ENCODE peak calls at places on chromosomes 3 and 15, in six cellular contexts. P, L, C, N, I and A are unnamed samples.

GRCh38 chr3:177057768-177058167 is 139.5 kb downstream of the TBL1XR1 start:
- DNase-seq in P (no peak), L (no peak), C (no peak), N (no peak), I (no peak), A (no peak)

GRCh38 chr3:184874709-184875644 is 63.0 kb downstream of the VPS8 start:
- DNase-seq in P (no peak), L (no peak), C (peak; percentile 45), N (peak; percentile 10), I (peak; percentile 53), A (peak; percentile 57)

GRCh38 chr3:72591522-72592421 is 256.5 kb downstream of the SHQ1 start:
- DNase-seq in P (no peak), L (peak; percentile 33), C (peak; percentile 54), N (peak; percentile 36), I (peak; percentile 95), A (peak; percentile 44)

GRCh38 chr3:195543642-195544536 is 764 bp upstream of the PPP1R2 start:
- DNase-seq in P (peak; percentile 60), L (no peak), C (no peak), N (peak; percentile 23), I (no peak), A (peak; percentile 58)

GRCh38 chr15:69784808-69785550 is 312.7 kb downstream of the TLE3 start:
- DNase-seq in P (no peak), L (no peak), C (no peak), N (no peak), I (peak; percentile 71), A (no peak)

GRCh38 chr3:195703776-195704175 is 17.0 kb upstream of the MUC20 start:
- DNase-seq in P (no peak), L (no peak), C (no peak), N (no peak), I (no peak), A (no peak)

GRCh38 chr3:125965505-125965904 is 3.5 kb upstream of the ROPN1B start:
- DNase-seq in P (no peak), L (no peak), C (no peak), N (no peak), I (no peak), A (no peak)

GRCh38 chr3:56783644-56784451 is 17.9 kb downstream of the ARHGEF3 start:
- DNase-seq in P (no peak), L (peak; percentile 64), C (no peak), N (peak; percentile 52), I (peak; percentile 73), A (no peak)

GRCh38 chr3:163508212-163508611 is 1570.1 kb downstream of the SI start:
- DNase-seq in P (no peak), L (no peak), C (no peak), N (no peak), I (no peak), A (no peak)

GRCh38 chr3:69542265-69543079 is 156.6 kb upstream of the FRMD4B start:
- DNase-seq in P (peak; percentile 81), L (no peak), C (peak; percentile 81), N (no peak), I (peak; percentile 4), A (no peak)

GRCh38 chr3:42526616-42527367 is 24.3 kb downstream of the VIPR1 start:
- DNase-seq in P (no peak), L (no peak), C (peak; percentile 27), N (no peak), I (no peak), A (no peak)

DNA sequence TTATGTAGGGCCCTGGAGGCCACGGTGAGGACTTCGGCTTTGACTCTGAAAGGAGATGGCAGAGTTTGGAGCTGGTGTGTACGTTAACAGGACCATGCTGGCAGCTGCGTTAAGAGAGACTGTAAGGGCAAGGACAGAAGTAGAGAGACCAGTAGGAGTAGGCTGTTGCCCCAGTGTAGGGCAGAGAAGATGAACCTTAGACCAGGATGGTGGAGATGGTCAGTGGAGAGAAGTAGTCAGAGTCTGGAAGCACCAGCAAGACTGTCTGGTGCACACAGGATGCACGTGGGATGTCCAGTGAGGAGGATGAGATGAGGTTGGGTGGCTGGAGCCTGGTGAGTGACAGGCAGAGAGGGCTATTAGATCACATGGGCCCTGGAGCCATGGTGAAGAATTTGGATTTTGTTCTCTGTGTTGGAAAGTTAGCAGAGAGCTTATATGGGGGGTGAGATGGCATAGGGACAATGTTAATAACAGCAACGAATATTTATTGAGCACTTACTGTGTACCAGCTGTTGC is 150.1 kb downstream of the IGF1R start:
- DNase-seq in P (no peak), L (no peak), C (no peak), N (no peak), I (no peak), A (no peak)
- H3K4me1 ChIP-seq in P (peaks cover 33% of the 10 kb centered on the region), L (peaks cover 60% of the 10 kb centered on the region), C (peaks cover 39% of the 10 kb centered on the region), N (peaks cover 42% of the 10 kb centered on the region), I (peaks cover 35% of the 10 kb centered on the region), A (peaks cover 24% of the 10 kb centered on the region)

DNA sequence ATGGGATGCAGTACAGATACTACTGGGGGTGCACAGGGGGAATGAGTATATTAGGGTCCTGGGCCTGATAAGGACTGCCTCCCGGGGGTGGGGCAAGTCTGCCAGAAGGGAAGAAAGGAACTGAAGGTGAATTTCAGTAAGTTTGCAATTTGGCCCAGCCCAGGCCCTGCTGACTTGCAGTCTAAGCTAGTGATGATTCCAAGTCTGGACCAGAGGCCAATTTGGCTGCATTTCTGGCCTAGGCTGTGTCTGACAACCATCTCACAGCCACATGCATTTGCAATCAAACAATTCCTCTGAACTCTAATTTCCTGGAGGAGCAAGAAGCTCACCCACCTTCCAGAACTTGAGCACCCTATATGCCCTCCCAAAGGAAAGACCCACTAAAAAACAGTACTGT is 114.7 kb downstream of the MEGF11 start:
- DNase-seq in P (no peak), L (no peak), C (no peak), N (no peak), I (no peak), A (no peak)
- H3K4me1 ChIP-seq in P (peaks cover 2% of the 10 kb centered on the region), L (peaks cover 7% of the 10 kb centered on the region), C (peaks cover 6% of the 10 kb centered on the region), N (peaks cover 8% of the 10 kb centered on the region), I (no peaks in the 10 kb centered on the region), A (no peaks in the 10 kb centered on the region)

GRCh38 chr3:113659996-113660395 is 36.4 kb downstream of the USF3 start:
- DNase-seq in P (no peak), L (no peak), C (no peak), N (no peak), I (no peak), A (no peak)

GRCh38 chr3:113660901-113661300 is 35.5 kb downstream of the USF3 start:
- DNase-seq in P (no peak), L (peak; percentile 45), C (no peak), N (peak; percentile 37), I (no peak), A (no peak)

GRCh38 chr3:113658107-113658506 is 38.3 kb downstream of the USF3 start:
- DNase-seq in P (no peak), L (no peak), C (no peak), N (no peak), I (no peak), A (no peak)

GRCh38 chr3:113660458-113660857 is 36.0 kb downstream of the USF3 start:
- DNase-seq in P (no peak), L (no peak), C (no peak), N (no peak), I (no peak), A (no peak)

DNA sequence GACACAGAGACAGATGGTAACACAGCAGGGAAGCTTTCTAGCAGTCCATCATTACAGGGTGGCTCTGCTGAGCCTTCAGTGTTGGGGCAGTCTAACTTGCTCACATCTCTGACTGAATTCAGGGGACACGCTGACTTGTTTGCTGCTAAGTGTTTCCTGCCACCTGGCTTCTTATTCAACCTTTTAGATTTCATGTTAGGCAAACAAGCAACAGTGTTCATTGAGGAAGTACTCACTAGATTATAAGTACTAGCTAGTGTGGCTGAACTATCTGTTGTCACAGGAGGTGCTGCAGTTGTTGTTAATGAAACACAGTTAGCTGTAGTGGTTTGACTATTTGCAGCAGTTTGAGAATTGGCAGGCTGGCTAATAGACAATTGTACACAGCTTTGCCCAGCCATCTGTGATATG is 37.3 kb downstream of the USF3 start:
- DNase-seq in P (no peak), L (no peak), C (no peak), N (no peak), I (no peak), A (no peak)
- H3K4me1 ChIP-seq in P (no peaks in the 10 kb centered on the region), L (peaks cover 7% of the 10 kb centered on the region), C (peaks cover 2% of the 10 kb centered on the region), N (no peaks in the 10 kb centered on the region), I (no peaks in the 10 kb centered on the region), A (peaks cover 5% of the 10 kb centered on the region)

GRCh38 chr3:24286405-24286804 is 208.2 kb downstream of the THRB start:
- DNase-seq in P (no peak), L (no peak), C (no peak), N (no peak), I (no peak), A (no peak)

GRCh38 chr3:24288538-24289236 is 206.0 kb downstream of the THRB start:
- DNase-seq in P (no peak), L (no peak), C (no peak), N (peak; percentile 33), I (no peak), A (no peak)

GRCh38 chr3:24290596-24290995 is 204.1 kb downstream of the THRB start:
- DNase-seq in P (no peak), L (no peak), C (no peak), N (no peak), I (peak; percentile 52), A (no peak)

DNA sequence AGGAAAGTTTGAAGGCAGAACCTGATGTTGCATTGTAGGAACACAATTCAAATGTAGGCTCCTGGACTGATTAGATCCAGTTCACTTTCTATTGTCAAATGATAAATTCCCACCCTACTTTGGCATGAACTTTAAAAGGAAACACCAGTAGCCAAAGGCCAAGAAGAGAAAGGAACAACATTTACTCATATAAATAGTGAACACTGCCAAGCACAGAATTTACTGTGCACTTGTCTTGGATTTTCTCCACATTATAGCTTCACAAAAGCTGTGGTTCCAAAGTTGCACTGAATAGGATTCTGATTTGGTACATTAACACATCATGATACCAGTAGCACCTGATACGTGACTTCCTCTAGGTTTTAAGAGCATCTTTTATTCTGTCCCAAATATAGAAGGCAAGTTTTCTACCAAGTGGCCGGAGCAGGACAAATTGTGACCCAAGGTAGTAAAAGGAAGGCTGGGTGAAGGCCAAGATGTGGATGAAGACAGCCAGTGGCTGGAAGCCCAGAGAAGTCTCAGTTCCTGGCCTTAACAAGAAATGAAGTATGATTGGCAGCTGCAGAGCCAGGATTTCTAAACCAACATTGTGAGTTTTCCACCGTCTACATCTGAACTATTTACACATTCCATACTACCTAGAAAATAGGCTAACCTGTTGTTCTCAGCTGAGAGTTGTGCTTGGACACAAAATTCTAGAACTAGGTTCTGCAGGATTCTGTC is 206.8 kb downstream of the THRB start:
- DNase-seq in P (no peak), L (peak; percentile 33), C (no peak), N (peak; percentile 11), I (no peak), A (no peak)
- H3K4me1 ChIP-seq in P (no peaks in the 10 kb centered on the region), L (peaks cover 28% of the 10 kb centered on the region), C (no peaks in the 10 kb centered on the region), N (peaks cover 16% of the 10 kb centered on the region), I (peaks cover 9% of the 10 kb centered on the region), A (no peaks in the 10 kb centered on the region)

DNA sequence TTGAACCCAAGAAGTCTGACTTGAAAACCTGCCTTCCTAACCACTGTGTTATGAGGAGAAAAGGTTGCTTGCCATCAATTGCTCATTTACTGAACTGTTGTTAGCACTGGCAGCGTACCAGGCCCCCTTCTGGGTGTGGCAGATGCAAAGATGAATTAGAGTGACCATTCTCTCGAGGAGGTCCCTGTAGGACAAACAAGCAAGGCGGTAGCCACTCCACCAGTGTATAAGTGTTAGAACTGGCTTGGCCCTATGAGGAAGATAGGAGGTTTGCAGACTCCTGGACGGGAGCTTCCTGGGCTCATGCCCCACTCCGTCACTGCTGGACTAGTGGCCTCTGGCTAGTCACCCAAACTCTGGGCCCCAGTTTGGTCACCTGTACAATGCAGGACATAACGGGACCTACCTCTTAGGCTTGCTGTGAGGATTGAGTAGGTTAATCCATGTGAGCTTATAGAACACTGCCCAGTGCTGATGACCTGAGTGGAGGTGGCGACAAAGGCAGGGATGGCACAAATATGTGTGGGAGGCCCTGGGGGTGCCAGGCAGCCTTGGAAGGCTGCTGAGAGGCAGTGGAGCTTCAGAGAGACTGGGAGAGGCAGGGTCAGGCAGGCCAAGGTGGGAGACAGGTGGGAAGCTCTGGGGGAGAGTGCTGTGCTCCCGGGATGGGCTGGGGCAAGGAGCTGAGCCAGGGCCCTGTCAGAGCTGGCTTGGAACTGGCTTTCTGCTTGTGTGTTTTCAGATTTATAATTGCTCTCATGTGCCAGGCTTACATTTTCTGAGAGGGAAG is 145.9 kb downstream of the DNAJB8 start:
- DNase-seq in P (peak; percentile 10), L (no peak), C (no peak), N (no peak), I (no peak), A (no peak)
- H3K4me1 ChIP-seq in P (no peaks in the 10 kb centered on the region), L (no peaks in the 10 kb centered on the region), C (peaks cover 7% of the 10 kb centered on the region), N (no peaks in the 10 kb centered on the region), I (no peaks in the 10 kb centered on the region), A (peaks cover 8% of the 10 kb centered on the region)